ENCODE peak calls at places on chromosomes 13 and 19, in five cellular contexts. F is small intestine, Y is body of pancreas, T is neural progenitor cell, G is right lobe of liver. P is an unnamed sample.

GRCh38 chr13:94073006-94073744 is 406.3 kb downstream of the DCT start:
- DNase-seq in F (no peak), Y (no peak), T (no peak), G (no peak), P (no peak)

GRCh38 chr19:39448271-39448670 is 2.9 kb downstream of the SUPT5H start:
- DNase-seq in F (no peak), Y (no peak), T (no peak), G (no peak), P (no peak)

GRCh38 chr13:39095500-39095899 is 57.2 kb downstream of the NHLRC3 start:
- DNase-seq in F (no peak), Y (no peak), T (no peak), G (no peak), P (peak; percentile 22)

GRCh38 chr13:89490661-89491060 is 1819.5 kb downstream of the SLITRK5 start:
- DNase-seq in F (no peak), Y (no peak), T (no peak), G (no peak), P (no peak)

GRCh38 chr13:22014469-22014868 is 343.6 kb downstream of the FGF9 start:
- DNase-seq in F (no peak), Y (no peak), T (no peak), G (no peak), P (no peak)

GRCh38 chr13:21022694-21023325 is 38.6 kb downstream of the LATS2 start:
- DNase-seq in F (no peak), Y (no peak), T (peak; percentile 35), G (no peak), P (no peak)

GRCh38 chr13:91296011-91296410 is 51.5 kb upstream of the MIR17HG start:
- DNase-seq in F (peak; percentile 39), Y (no peak), T (no peak), G (no peak), P (no peak)

GRCh38 chr19:17052439-17052838 is 22.8 kb downstream of the HAUS8 start:
- DNase-seq in F (peak; percentile 43), Y (peak; percentile 42), T (peak; percentile 76), G (no peak), P (peak; percentile 53)

GRCh38 chr13:96796234-96796633 is 198.0 kb downstream of the OXGR1 start:
- DNase-seq in F (no peak), Y (no peak), T (no peak), G (no peak), P (no peak)

GRCh38 chr19:18427080-18427751 is 8.0 kb downstream of the SSBP4 start:
- DNase-seq in F (no peak), Y (no peak), T (no peak), G (no peak), P (no peak)

GRCh38 chr19:38684078-38684861 is 36.8 kb downstream of the ACTN4 start:
- DNase-seq in F (peak; percentile 97), Y (no peak), T (no peak), G (no peak), P (peak; percentile 38)

GRCh38 chr19:10690351-10690781 is 10.9 kb upstream of the QTRT1 start:
- DNase-seq in F (no peak), Y (no peak), T (no peak), G (no peak), P (no peak)

GRCh38 chr13:72851678-72852014 is 69.7 kb downstream of the PIBF1 start:
- DNase-seq in F (no peak), Y (no peak), T (no peak), G (no peak), P (no peak)

GRCh38 chr13:33227927-33228644 is 57.5 kb downstream of the STARD13 start:
- DNase-seq in F (no peak), Y (no peak), T (no peak), G (no peak), P (no peak)

GRCh38 chr19:28074773-28075172 is 1138.2 kb downstream of the UQCRFS1 start:
- DNase-seq in F (no peak), Y (no peak), T (no peak), G (no peak), P (no peak)

GRCh38 chr19:16380314-16380695 is 55.7 kb downstream of the KLF2 start:
- DNase-seq in F (no peak), Y (no peak), T (no peak), G (no peak), P (no peak)

GRCh38 chr13:76816394-76816793 is 69.8 kb downstream of the KCTD12 start:
- DNase-seq in F (no peak), Y (no peak), T (no peak), G (no peak), P (no peak)

GRCh38 chr13:107865643-107866006 is 349.7 kb downstream of the LIG4 start:
- DNase-seq in F (no peak), Y (no peak), T (no peak), G (no peak), P (no peak)

GRCh38 chr19:4791183-4792018 is at the start of gene FEM1A:
- DNase-seq in F (peak; percentile 100), Y (peak; percentile 99), T (peak; percentile 100), G (peak; percentile 99), P (peak; percentile 100)

GRCh38 chr19:35828694-35829301 is 16.2 kb upstream of the PRODH2 start:
- DNase-seq in F (peak; percentile 30), Y (peak; percentile 36), T (peak; percentile 95), G (peak; percentile 67), P (peak; percentile 66)

GRCh38 chr19:31656507-31656906 is 307.3 kb upstream of the TSHZ3 start:
- DNase-seq in F (no peak), Y (no peak), T (no peak), G (no peak), P (no peak)

GRCh38 chr13:112234131-112234875 is 141.9 kb upstream of the SPACA7 start:
- DNase-seq in F (no peak), Y (no peak), T (no peak), G (no peak), P (no peak)

GRCh38 chr13:73096173-73097117 is 37.6 kb downstream of the KLF5 start:
- DNase-seq in F (no peak), Y (no peak), T (no peak), G (no peak), P (peak; percentile 45)

GRCh38 chr13:26719356-26719945 is 41.1 kb downstream of the GPR12 start:
- DNase-seq in F (no peak), Y (no peak), T (no peak), G (no peak), P (peak; percentile 25)

GRCh38 chr13:63088226-63088625 is 1672.6 kb upstream of the PCDH20 start:
- DNase-seq in F (no peak), Y (no peak), T (no peak), G (no peak), P (no peak)

GRCh38 chr13:71912524-71912923 is 45.5 kb upstream of the DACH1 start:
- DNase-seq in F (no peak), Y (no peak), T (no peak), G (no peak), P (no peak)

GRCh38 chr13:50030315-50030714 is 15.1 kb downstream of the KCNRG start:
- DNase-seq in F (no peak), Y (no peak), T (no peak), G (no peak), P (no peak)

GRCh38 chr19:510606-511100 is 3.4 kb downstream of the TPGS1 start:
- DNase-seq in F (peak; percentile 79), Y (peak; percentile 74), T (peak; percentile 94), G (peak; percentile 80), P (peak; percentile 87)

GRCh38 chr19:7228935-7229541 is 65.2 kb downstream of the INSR start:
- DNase-seq in F (no peak), Y (no peak), T (no peak), G (no peak), P (no peak)
- H3K27ac ChIP-seq in F (no peak overlapping the region), Y (no peak overlapping the region), T (no peak overlapping the region), G (no peak overlapping the region), P (no peak overlapping the region)

DNA sequence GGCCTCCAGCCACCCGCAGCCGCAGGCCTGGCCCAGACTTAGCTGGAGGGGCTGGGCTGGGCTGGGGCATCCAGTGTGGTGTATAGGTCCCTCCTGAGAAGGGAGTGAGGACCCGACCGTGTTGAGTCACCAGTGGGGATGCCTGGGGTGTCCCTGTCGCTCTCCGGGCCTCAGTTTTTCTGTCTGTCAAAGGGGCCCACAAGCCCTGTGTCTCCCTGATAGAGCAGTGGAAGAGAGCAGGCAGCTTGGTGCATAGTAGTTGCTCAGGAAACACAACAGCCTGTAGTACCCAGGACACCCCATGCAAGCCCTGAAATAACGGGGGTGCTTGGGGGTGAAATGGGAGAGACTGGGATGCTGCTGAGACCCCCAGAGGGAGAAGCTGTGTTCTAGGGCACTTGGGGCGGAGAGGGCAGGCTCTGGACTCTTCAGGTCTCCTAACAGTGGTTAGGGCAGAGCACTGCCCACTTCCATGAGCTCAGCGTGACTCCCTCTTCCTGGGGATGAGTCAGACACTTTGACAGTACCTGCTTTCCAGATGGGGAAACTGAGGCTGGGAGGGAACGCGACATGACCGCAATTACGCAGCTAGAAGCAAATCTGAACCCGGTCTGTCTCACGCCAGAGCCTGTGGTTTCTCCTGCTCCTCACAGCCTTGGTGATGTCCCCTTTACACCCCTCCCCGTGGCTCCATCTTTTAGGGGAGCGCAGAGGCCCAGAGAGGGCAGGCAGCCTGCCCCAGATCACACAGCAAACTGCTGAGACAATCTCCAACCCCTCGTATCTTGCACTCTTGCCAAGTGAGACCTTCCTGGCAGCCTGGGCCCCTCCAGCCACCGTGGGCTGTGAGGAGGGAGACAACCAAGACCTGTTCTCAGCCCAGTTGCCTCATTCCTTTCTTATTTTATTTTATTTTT is 692 bp downstream of the SULT2B1 start:
- DNase-seq in F (no peak), Y (no peak), T (no peak), G (no peak), P (no peak)
- H3K4me1 ChIP-seq in F (peaks cover 7% of the 10 kb centered on the region), Y (peaks cover 26% of the 10 kb centered on the region), T (peaks cover 16% of the 10 kb centered on the region), G (no peaks in the 10 kb centered on the region), P (no peaks in the 10 kb centered on the region)

GRCh38 chr13:113318956-113319355 is 21.9 kb downstream of the LAMP1 start:
- DNase-seq in F (no peak), Y (no peak), T (no peak), G (no peak), P (no peak)

GRCh38 chr13:113317031-113317430 is 20.0 kb downstream of the LAMP1 start:
- DNase-seq in F (no peak), Y (no peak), T (no peak), G (no peak), P (no peak)

GRCh38 chr13:113319371-113319770 is 22.3 kb downstream of the LAMP1 start:
- DNase-seq in F (no peak), Y (no peak), T (no peak), G (no peak), P (no peak)

GRCh38 chr13:113320226-113320875 is 23.3 kb downstream of the LAMP1 start:
- DNase-seq in F (no peak), Y (no peak), T (no peak), G (no peak), P (no peak)

DNA sequence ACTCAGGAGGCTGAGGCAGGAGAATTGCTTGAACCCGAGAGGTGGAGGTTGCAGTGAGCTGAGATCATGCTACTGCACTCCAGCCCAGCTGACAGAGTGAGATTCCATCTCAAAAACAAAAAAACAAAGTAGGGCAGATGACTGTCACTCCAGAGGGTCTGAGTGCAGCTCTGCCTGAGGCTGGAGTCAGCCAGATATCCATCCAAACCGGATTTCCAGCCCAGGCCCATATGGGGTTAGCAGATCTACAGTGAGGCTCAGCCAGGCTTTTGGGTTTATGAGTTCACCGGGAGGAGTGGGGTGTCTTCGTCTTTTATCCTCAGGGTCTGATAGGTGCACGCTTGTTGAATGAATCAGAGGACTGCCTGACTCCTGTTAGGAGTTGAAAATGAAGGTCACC is 19.0 kb downstream of the LAMP1 start:
- DNase-seq in F (no peak), Y (no peak), T (no peak), G (no peak), P (no peak)
- H3K36me3 ChIP-seq in F (peaks cover 11% of the 10 kb centered on the region), Y (peaks cover 24% of the 10 kb centered on the region), T (no peaks in the 10 kb centered on the region), G (peaks cover 14% of the 10 kb centered on the region), P (peaks cover 2% of the 10 kb centered on the region)

GRCh38 chr19:43812689-43813088 is 10.4 kb upstream of the LYPD5 start:
- DNase-seq in F (no peak), Y (no peak), T (no peak), G (no peak), P (no peak)
- H3K27ac ChIP-seq in F (no peak overlapping the region), Y (no peak overlapping the region), T (no peak overlapping the region), G (no peak overlapping the region), P (no peak overlapping the region)

P was measured in SJCRH30.